ENCODE peak calls at places on chromosomes 6 and 20, in seven cellular contexts. One of them, this sample, is unnamed.
A peak's percentile ranks its signal among the peaks of the same experiment; 100 is the strongest.

GRCh38 chr6:11202513-11203305 is 29.8 kb downstream of the NEDD9 start:
- DNase-seq in dorsolateral prefrontal cortex: peak; percentile 69
- DNase-seq in AG04450: no peak
- DNase-seq in Peyer's patch: no peak
- DNase-seq in coronary artery: no peak
- DNase-seq in astrocyte: peak; percentile 23
- DNase-seq in IMR-90: peak; percentile 41
- DNase-seq in this sample: no peak

GRCh38 chr6:2149370-2150006 is 95.9 kb downstream of the GMDS start:
- DNase-seq in AG04450: no peak
- DNase-seq in IMR-90: no peak
- DNase-seq in astrocyte: no peak
- DNase-seq in dorsolateral prefrontal cortex: no peak
- DNase-seq in coronary artery: no peak
- DNase-seq in Peyer's patch: no peak
- DNase-seq in this sample: no peak

GRCh38 chr6:20142866-20143265 is 69.4 kb downstream of the MBOAT1 start:
- DNase-seq in astrocyte: no peak
- DNase-seq in IMR-90: no peak
- DNase-seq in coronary artery: no peak
- DNase-seq in AG04450: no peak
- DNase-seq in dorsolateral prefrontal cortex: no peak
- DNase-seq in Peyer's patch: no peak
- DNase-seq in this sample: no peak

GRCh38 chr6:139982652-139983051 is 608.2 kb upstream of the CITED2 start:
- DNase-seq in AG04450: no peak
- DNase-seq in Peyer's patch: no peak
- DNase-seq in dorsolateral prefrontal cortex: no peak
- DNase-seq in IMR-90: peak; percentile 74
- DNase-seq in coronary artery: no peak
- DNase-seq in astrocyte: peak; percentile 46
- DNase-seq in this sample: peak; percentile 78

GRCh38 chr6:38216451-38216850 is 396.9 kb downstream of the ZFAND3 start:
- DNase-seq in coronary artery: no peak
- DNase-seq in Peyer's patch: no peak
- DNase-seq in AG04450: no peak
- DNase-seq in dorsolateral prefrontal cortex: no peak
- DNase-seq in IMR-90: no peak
- DNase-seq in astrocyte: no peak
- DNase-seq in this sample: no peak

GRCh38 chr6:111521497-111522275 is 38.7 kb upstream of the REV3L start:
- DNase-seq in AG04450: no peak
- DNase-seq in astrocyte: no peak
- DNase-seq in coronary artery: no peak
- DNase-seq in dorsolateral prefrontal cortex: no peak
- DNase-seq in Peyer's patch: no peak
- DNase-seq in IMR-90: peak; percentile 61
- DNase-seq in this sample: peak; percentile 47

GRCh38 chr20:18566892-18567738 is at the start of gene SMIM26:
- DNase-seq in dorsolateral prefrontal cortex: peak; percentile 88
- DNase-seq in AG04450: peak; percentile 66
- DNase-seq in Peyer's patch: peak; percentile 98
- DNase-seq in astrocyte: peak; percentile 79
- DNase-seq in IMR-90: peak; percentile 82
- DNase-seq in coronary artery: peak; percentile 94
- DNase-seq in this sample: peak; percentile 86

GRCh38 chr6:44021628-44022295 is 105.5 kb downstream of the MRPL14 start:
- DNase-seq in dorsolateral prefrontal cortex: no peak
- DNase-seq in IMR-90: no peak
- DNase-seq in Peyer's patch: peak; percentile 41
- DNase-seq in astrocyte: no peak
- DNase-seq in coronary artery: peak; percentile 65
- DNase-seq in AG04450: no peak
- DNase-seq in this sample: no peak

GRCh38 chr6:138576303-138576702 is 77.0 kb upstream of the NHSL1 start:
- DNase-seq in dorsolateral prefrontal cortex: no peak
- DNase-seq in IMR-90: no peak
- DNase-seq in Peyer's patch: no peak
- DNase-seq in AG04450: no peak
- DNase-seq in astrocyte: no peak
- DNase-seq in coronary artery: no peak
- DNase-seq in this sample: no peak

GRCh38 chr20:1526310-1526709 is 31.2 kb downstream of the SIRPD start:
- DNase-seq in dorsolateral prefrontal cortex: no peak
- DNase-seq in Peyer's patch: no peak
- DNase-seq in coronary artery: no peak
- DNase-seq in IMR-90: no peak
- DNase-seq in AG04450: no peak
- DNase-seq in astrocyte: no peak
- DNase-seq in this sample: no peak

GRCh38 chr6:145842693-145843546 is 28.3 kb upstream of the FBXO30 start:
- DNase-seq in Peyer's patch: no peak
- DNase-seq in coronary artery: no peak
- DNase-seq in dorsolateral prefrontal cortex: no peak
- DNase-seq in IMR-90: peak; percentile 44
- DNase-seq in AG04450: no peak
- DNase-seq in astrocyte: no peak
- DNase-seq in this sample: no peak

GRCh38 chr20:6583134-6583738 is 184.2 kb upstream of the BMP2 start:
- DNase-seq in astrocyte: peak; percentile 25
- DNase-seq in dorsolateral prefrontal cortex: peak; percentile 32
- DNase-seq in IMR-90: peak; percentile 55
- DNase-seq in Peyer's patch: peak; percentile 67
- DNase-seq in AG04450: no peak
- DNase-seq in coronary artery: no peak
- DNase-seq in this sample: no peak

GRCh38 chr20:59994697-59995122 is 36.5 kb downstream of the CDH26 start:
- DNase-seq in dorsolateral prefrontal cortex: no peak
- DNase-seq in AG04450: no peak
- DNase-seq in coronary artery: no peak
- DNase-seq in Peyer's patch: no peak
- DNase-seq in astrocyte: no peak
- DNase-seq in IMR-90: peak; percentile 20
- DNase-seq in this sample: no peak

GRCh38 chr20:2451939-2452732 is 18.5 kb downstream of the SNRPB start:
- DNase-seq in astrocyte: peak; percentile 30
- DNase-seq in coronary artery: no peak
- DNase-seq in IMR-90: peak; percentile 62
- DNase-seq in dorsolateral prefrontal cortex: peak; percentile 63
- DNase-seq in AG04450: no peak
- DNase-seq in Peyer's patch: peak; percentile 83
- DNase-seq in this sample: peak; percentile 73

GRCh38 chr20:14829897-14830296 is 492.5 kb upstream of the FLRT3 start:
- DNase-seq in Peyer's patch: no peak
- DNase-seq in astrocyte: no peak
- DNase-seq in coronary artery: no peak
- DNase-seq in dorsolateral prefrontal cortex: no peak
- DNase-seq in AG04450: no peak
- DNase-seq in IMR-90: no peak
- DNase-seq in this sample: no peak

GRCh38 chr6:100891079-100891478 is 9.9 kb upstream of the ASCC3 start:
- DNase-seq in AG04450: no peak
- DNase-seq in Peyer's patch: no peak
- DNase-seq in coronary artery: no peak
- DNase-seq in astrocyte: no peak
- DNase-seq in IMR-90: no peak
- DNase-seq in dorsolateral prefrontal cortex: no peak
- DNase-seq in this sample: no peak

GRCh38 chr6:46985943-46986342 is 56.2 kb downstream of the ADGRF1 start:
- DNase-seq in coronary artery: no peak
- DNase-seq in dorsolateral prefrontal cortex: no peak
- DNase-seq in AG04450: no peak
- DNase-seq in IMR-90: no peak
- DNase-seq in astrocyte: peak; percentile 28
- DNase-seq in Peyer's patch: no peak
- DNase-seq in this sample: no peak

GRCh38 chr20:61218886-61219480 is 33.1 kb upstream of the CDH4 start:
- DNase-seq in coronary artery: no peak
- DNase-seq in AG04450: no peak
- DNase-seq in IMR-90: peak; percentile 60
- DNase-seq in astrocyte: peak; percentile 58
- DNase-seq in Peyer's patch: no peak
- DNase-seq in dorsolateral prefrontal cortex: no peak
- DNase-seq in this sample: peak; percentile 49

GRCh38 chr6:51021171-51021570 is 202.5 kb downstream of the TFAP2B start:
- DNase-seq in astrocyte: no peak
- DNase-seq in dorsolateral prefrontal cortex: no peak
- DNase-seq in AG04450: no peak
- DNase-seq in Peyer's patch: no peak
- DNase-seq in IMR-90: no peak
- DNase-seq in coronary artery: no peak
- DNase-seq in this sample: no peak

GRCh38 chr6:118325220-118325860 is 222.8 kb upstream of the PLN start:
- DNase-seq in dorsolateral prefrontal cortex: no peak
- DNase-seq in Peyer's patch: no peak
- DNase-seq in IMR-90: peak; percentile 14
- DNase-seq in astrocyte: peak; percentile 32
- DNase-seq in AG04450: no peak
- DNase-seq in coronary artery: no peak
- DNase-seq in this sample: peak; percentile 2

GRCh38 chr6:7381092-7381491 is 8.4 kb downstream of the CAGE1 start:
- DNase-seq in coronary artery: no peak
- DNase-seq in dorsolateral prefrontal cortex: no peak
- DNase-seq in AG04450: no peak
- DNase-seq in astrocyte: no peak
- DNase-seq in Peyer's patch: no peak
- DNase-seq in IMR-90: no peak
- DNase-seq in this sample: no peak
- TF ChIP-seq CTCF in coronary artery: no peak
- TF ChIP-seq CTCF in dorsolateral prefrontal cortex: no peak
- TF ChIP-seq CTCF in AG04450: no peak
- TF ChIP-seq CTCF in astrocyte: no peak
- TF ChIP-seq CTCF in Peyer's patch: no peak
- TF ChIP-seq CTCF in IMR-90: no peak
- TF ChIP-seq CTCF in this sample: no peak

GRCh38 chr20:31440012-31440659 is at the start of gene DEFB123:
- DNase-seq in Peyer's patch: no peak
- DNase-seq in dorsolateral prefrontal cortex: no peak
- DNase-seq in IMR-90: no peak
- DNase-seq in coronary artery: no peak
- DNase-seq in AG04450: no peak
- DNase-seq in astrocyte: no peak
- DNase-seq in this sample: no peak
- TF ChIP-seq CTCF in Peyer's patch: no peak
- TF ChIP-seq CTCF in dorsolateral prefrontal cortex: no peak
- TF ChIP-seq CTCF in IMR-90: no peak
- TF ChIP-seq CTCF in coronary artery: no peak
- TF ChIP-seq CTCF in AG04450: peak; percentile 7
- TF ChIP-seq CTCF in astrocyte: no peak
- TF ChIP-seq CTCF in this sample: peak; percentile 68

GRCh38 chr20:50506270-50506579 is 4.0 kb upstream of the PTPN1 start:
- DNase-seq in IMR-90: no peak
- DNase-seq in astrocyte: no peak
- DNase-seq in dorsolateral prefrontal cortex: no peak
- DNase-seq in coronary artery: no peak
- DNase-seq in AG04450: no peak
- DNase-seq in Peyer's patch: no peak
- DNase-seq in this sample: no peak

GRCh38 chr20:50501970-50502745 is 8.0 kb upstream of the PTPN1 start:
- DNase-seq in astrocyte: no peak
- DNase-seq in coronary artery: no peak
- DNase-seq in Peyer's patch: no peak
- DNase-seq in IMR-90: no peak
- DNase-seq in AG04450: no peak
- DNase-seq in dorsolateral prefrontal cortex: no peak
- DNase-seq in this sample: no peak

GRCh38 chr20:50509923-50510705 is at the start of gene PTPN1:
- DNase-seq in IMR-90: peak; percentile 99
- DNase-seq in dorsolateral prefrontal cortex: peak; percentile 97
- DNase-seq in Peyer's patch: peak; percentile 100
- DNase-seq in AG04450: peak; percentile 96
- DNase-seq in astrocyte: peak; percentile 94
- DNase-seq in coronary artery: peak; percentile 99
- DNase-seq in this sample: peak; percentile 99

GRCh38 chr20:50508171-50508761 is 1.9 kb upstream of the PTPN1 start:
- DNase-seq in coronary artery: no peak
- DNase-seq in IMR-90: no peak
- DNase-seq in astrocyte: peak; percentile 61
- DNase-seq in AG04450: no peak
- DNase-seq in dorsolateral prefrontal cortex: no peak
- DNase-seq in Peyer's patch: no peak
- DNase-seq in this sample: no peak

GRCh38 chr20:50504231-50504823 is 5.9 kb upstream of the PTPN1 start:
- DNase-seq in dorsolateral prefrontal cortex: no peak
- DNase-seq in astrocyte: no peak
- DNase-seq in Peyer's patch: no peak
- DNase-seq in IMR-90: no peak
- DNase-seq in AG04450: no peak
- DNase-seq in coronary artery: no peak
- DNase-seq in this sample: no peak
- TF ChIP-seq CTCF in dorsolateral prefrontal cortex: peak; percentile 15
- TF ChIP-seq CTCF in astrocyte: peak; percentile 11
- TF ChIP-seq CTCF in Peyer's patch: peak; percentile 15
- TF ChIP-seq CTCF in IMR-90: peak; percentile 21
- TF ChIP-seq CTCF in AG04450: peak; percentile 1
- TF ChIP-seq CTCF in coronary artery: no peak
- TF ChIP-seq CTCF in this sample: peak; percentile 45

GRCh38 chr20:36758276-36758675 is 12.4 kb upstream of the NDRG3 start:
- DNase-seq in AG04450: no peak
- DNase-seq in coronary artery: no peak
- DNase-seq in IMR-90: no peak
- DNase-seq in dorsolateral prefrontal cortex: no peak
- DNase-seq in astrocyte: no peak
- DNase-seq in Peyer's patch: no peak
- DNase-seq in this sample: no peak
- TF ChIP-seq CTCF in AG04450: no peak
- TF ChIP-seq CTCF in coronary artery: no peak
- TF ChIP-seq CTCF in IMR-90: no peak
- TF ChIP-seq CTCF in dorsolateral prefrontal cortex: no peak
- TF ChIP-seq CTCF in astrocyte: no peak
- TF ChIP-seq CTCF in Peyer's patch: no peak
- TF ChIP-seq CTCF in this sample: no peak

GRCh38 chr6:154615483-154616025 is 105.1 kb upstream of the CNKSR3 start:
- DNase-seq in astrocyte: peak; percentile 62
- DNase-seq in Peyer's patch: peak; percentile 92
- DNase-seq in dorsolateral prefrontal cortex: peak; percentile 46
- DNase-seq in coronary artery: peak; percentile 74
- DNase-seq in IMR-90: peak; percentile 60
- DNase-seq in AG04450: peak; percentile 32
- DNase-seq in this sample: no peak
- TF ChIP-seq CTCF in astrocyte: no peak
- TF ChIP-seq CTCF in Peyer's patch: peak; percentile 62
- TF ChIP-seq CTCF in dorsolateral prefrontal cortex: no peak
- TF ChIP-seq CTCF in coronary artery: no peak
- TF ChIP-seq CTCF in IMR-90: no peak
- TF ChIP-seq CTCF in AG04450: no peak
- TF ChIP-seq CTCF in this sample: no peak

GRCh38 chr6:162582381-162582780 is 145.2 kb downstream of the PRKN start:
- DNase-seq in IMR-90: no peak
- DNase-seq in dorsolateral prefrontal cortex: no peak
- DNase-seq in coronary artery: no peak
- DNase-seq in Peyer's patch: no peak
- DNase-seq in AG04450: no peak
- DNase-seq in astrocyte: no peak
- DNase-seq in this sample: no peak

GRCh38 chr6:162576009-162576408 is 151.6 kb downstream of the PRKN start:
- DNase-seq in IMR-90: no peak
- DNase-seq in coronary artery: no peak
- DNase-seq in Peyer's patch: no peak
- DNase-seq in dorsolateral prefrontal cortex: no peak
- DNase-seq in AG04450: no peak
- DNase-seq in astrocyte: no peak
- DNase-seq in this sample: no peak

GRCh38 chr6:162580619-162581018 is 146.9 kb downstream of the PRKN start:
- DNase-seq in coronary artery: no peak
- DNase-seq in Peyer's patch: no peak
- DNase-seq in IMR-90: no peak
- DNase-seq in dorsolateral prefrontal cortex: no peak
- DNase-seq in astrocyte: no peak
- DNase-seq in AG04450: no peak
- DNase-seq in this sample: no peak
- TF ChIP-seq CTCF in coronary artery: no peak
- TF ChIP-seq CTCF in Peyer's patch: no peak
- TF ChIP-seq CTCF in IMR-90: no peak
- TF ChIP-seq CTCF in dorsolateral prefrontal cortex: no peak
- TF ChIP-seq CTCF in astrocyte: no peak
- TF ChIP-seq CTCF in AG04450: no peak
- TF ChIP-seq CTCF in this sample: no peak

This sample was measured in HFFc6.